ENCODE peak calls at places on chromosomes 11 and 22, in five cellular contexts. U is HCT116, B is upper lobe of left lung, C is K562, R is GM23338. D is an unnamed sample.

GRCh38 chr11:129937592-129938238 is 42.3 kb upstream of the NFRKB start:
- ATAC-seq in U (no peak), B (no peak), C (no peak), R (peak; percentile 36), D (no peak)

GRCh38 chr11:29119691-29120328 is 897.0 kb downstream of the KCNA4 start:
- ATAC-seq in U (no peak), B (peak; percentile 75), C (no peak), R (no peak), D (peak; percentile 69)

GRCh38 chr22:17191163-17191562 is 28.1 kb downstream of the ADA2 start:
- ATAC-seq in U (peak; percentile 27), B (no peak), C (no peak), R (no peak), D (no peak)

GRCh38 chr11:11444800-11445126 is 91.7 kb upstream of the CSNK2A3 start:
- ATAC-seq in U (no peak), B (no peak), C (no peak), R (no peak), D (no peak)

GRCh38 chr11:111360150-111361043 is 18.7 kb downstream of the POU2AF1 start:
- ATAC-seq in U (no peak), B (no peak), C (no peak), R (no peak), D (no peak)

GRCh38 chr11:47981667-47982404 is 1.5 kb downstream of the PTPRJ start:
- ATAC-seq in U (no peak), B (no peak), C (no peak), R (no peak), D (no peak)

GRCh38 chr11:7576671-7577225 is 62.9 kb downstream of the PPFIBP2 start:
- ATAC-seq in U (no peak), B (peak; percentile 4), C (no peak), R (no peak), D (peak; percentile 41)

GRCh38 chr11:115930886-115931537 is 426.8 kb upstream of the CADM1 start:
- ATAC-seq in U (no peak), B (peak; percentile 63), C (no peak), R (peak; percentile 37), D (no peak)

GRCh38 chr11:128800871-128801417 is 66.2 kb downstream of the KCNJ1 start:
- ATAC-seq in U (no peak), B (no peak), C (no peak), R (no peak), D (no peak)

GRCh38 chr11:96178014-96178745 is 164.8 kb downstream of the MAML2 start:
- ATAC-seq in U (no peak), B (no peak), C (no peak), R (no peak), D (no peak)

GRCh38 chr22:39365406-39365782 is 15.6 kb downstream of the SYNGR1 start:
- ATAC-seq in U (no peak), B (no peak), C (no peak), R (no peak), D (no peak)

GRCh38 chr11:32430586-32431357 is 4.6 kb downstream of the WT1 start:
- ATAC-seq in U (no peak), B (no peak), C (no peak), R (peak; percentile 11), D (no peak)

GRCh38 chr11:2315395-2316168 is 13.8 kb downstream of the TSPAN32 start:
- ATAC-seq in U (no peak), B (peak; percentile 7), C (no peak), R (no peak), D (peak; percentile 38)

GRCh38 chr22:39939830-39940229 is 20.4 kb upstream of the TMA7B start:
- ATAC-seq in U (no peak), B (no peak), C (no peak), R (no peak), D (no peak)

GRCh38 chr22:23036684-23037428 is 33.5 kb upstream of the GNAZ start:
- ATAC-seq in U (no peak), B (no peak), C (peak; percentile 18), R (no peak), D (no peak)

GRCh38 chr11:116887909-116888556 is 50.6 kb upstream of the APOA1 start:
- ATAC-seq in U (no peak), B (no peak), C (no peak), R (no peak), D (no peak)

GRCh38 chr22:17944205-17944725 is 80.1 kb downstream of the MICAL3 start:
- ATAC-seq in U (no peak), B (no peak), C (no peak), R (no peak), D (peak; percentile 50)

GRCh38 chr22:45077826-45078334 is 68.1 kb upstream of the PHF21B start:
- ATAC-seq in U (no peak), B (no peak), C (no peak), R (no peak), D (no peak)

GRCh38 chr11:110112457-110112856 is 19.3 kb downstream of the ZC3H12C start:
- ATAC-seq in U (no peak), B (no peak), C (peak; percentile 83), R (no peak), D (no peak)

GRCh38 chr22:48659393-48659792 is 1168.3 kb downstream of the BRD1 start:
- ATAC-seq in U (no peak), B (no peak), C (no peak), R (no peak), D (no peak)

GRCh38 chr11:46351606-46352005 is 4.3 kb downstream of the DGKZ start:
- ATAC-seq in U (no peak), B (no peak), C (no peak), R (no peak), D (no peak)

GRCh38 chr11:114171257-114172054 is 111.9 kb downstream of the ZBTB16 start:
- ATAC-seq in U (no peak), B (peak; percentile 62), C (no peak), R (no peak), D (peak; percentile 52)

GRCh38 chr11:123681007-123681406 is 26.6 kb upstream of the SCN3B start:
- ATAC-seq in U (no peak), B (no peak), C (no peak), R (no peak), D (no peak)

GRCh38 chr11:128904872-128905344 is 13.8 kb downstream of the KCNJ5 start:
- ATAC-seq in U (peak; percentile 59), B (peak; percentile 4), C (peak; percentile 32), R (peak; percentile 35), D (peak; percentile 31)

GRCh38 chr11:71301858-71302533 is 49.6 kb upstream of the SHANK2 start:
- ATAC-seq in U (no peak), B (no peak), C (no peak), R (peak; percentile 29), D (no peak)

GRCh38 chr11:44623716-44624491 is 58.4 kb downstream of the CD82 start:
- ATAC-seq in U (no peak), B (no peak), C (no peak), R (no peak), D (no peak)

GRCh38 chr11:107221743-107222142 is 203.5 kb upstream of the GUCY1A2 start:
- ATAC-seq in U (no peak), B (peak; percentile 70), C (no peak), R (no peak), D (no peak)

GRCh38 chr11:96464695-96465307 is 75.0 kb downstream of the JRKL start:
- ATAC-seq in U (peak; percentile 84), B (peak; percentile 76), C (peak; percentile 98), R (peak; percentile 85), D (peak; percentile 60)

GRCh38 chr11:27456140-27456801 is 16.3 kb downstream of the LGR4 start:
- ATAC-seq in U (no peak), B (no peak), C (no peak), R (no peak), D (no peak)

GRCh38 chr11:45852712-45853101 is 5.4 kb downstream of the CRY2 start:
- ATAC-seq in U (no peak), B (no peak), C (peak; percentile 66), R (peak; percentile 78), D (no peak)

GRCh38 chr22:20777420-20778177 is 3.7 kb downstream of the SERPIND1 start:
- ATAC-seq in U (peak; percentile 84), B (peak; percentile 56), C (peak; percentile 97), R (no peak), D (peak; percentile 83)

GRCh38 chr11:46896719-46897406 is 21.5 kb downstream of the LRP4 start:
- ATAC-seq in U (peak; percentile 84), B (no peak), C (peak; percentile 89), R (no peak), D (no peak)

GRCh38 chr11:7332451-7332850 is 80.7 kb downstream of the SYT9 start:
- ATAC-seq in U (no peak), B (no peak), C (no peak), R (no peak), D (no peak)

GRCh38 chr11:72685560-72686480 is 11.6 kb upstream of the PDE2A start:
- ATAC-seq in U (no peak), B (no peak), C (no peak), R (no peak), D (peak; percentile 53)

GRCh38 chr11:107708787-107709186 is 3.1 kb downstream of the SLN start:
- ATAC-seq in U (no peak), B (no peak), C (no peak), R (no peak), D (no peak)

GRCh38 chr11:119533462-119533861 is 110.5 kb upstream of the THY1 start:
- ATAC-seq in U (peak; percentile 7), B (no peak), C (peak; percentile 9), R (no peak), D (no peak)

GRCh38 chr22:28831140-28832072 is 31.0 kb upstream of the XBP1 start:
- ATAC-seq in U (no peak), B (no peak), C (no peak), R (no peak), D (no peak)

DNA sequence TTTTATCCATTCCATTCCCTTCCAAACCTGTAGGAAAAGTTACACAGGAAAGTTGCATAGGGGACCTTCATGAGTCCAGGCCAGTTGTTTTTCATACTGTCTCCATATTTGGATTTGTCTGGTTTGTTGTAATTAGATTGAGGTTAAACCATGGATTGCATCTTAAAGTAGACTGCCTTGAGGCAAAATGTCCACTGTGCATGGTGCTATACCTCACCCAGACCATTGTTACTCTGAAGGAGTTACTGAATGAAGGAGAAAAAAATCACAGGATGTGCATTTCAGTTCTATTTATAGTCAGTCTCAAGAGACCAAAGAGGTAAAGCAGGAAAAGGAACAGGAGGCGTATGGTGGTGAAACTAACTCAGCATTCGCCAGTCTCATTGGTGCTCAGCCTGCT is 29.6 kb upstream of the L3MBTL2 start:
- ATAC-seq in U (peak; percentile 13), B (no peak), C (no peak), R (no peak), D (no peak)
- H3K36me3 ChIP-seq in U (peaks cover 51% of the 10 kb centered on the region), B (peaks cover 100% of the 10 kb centered on the region), C (peaks cover 83% of the 10 kb centered on the region), R (peaks cover 61% of the 10 kb centered on the region), D (peaks cover 3% of the 10 kb centered on the region)

GRCh38 chr11:63999349-64000025 is 13.2 kb downstream of the OTUB1 start:
- ATAC-seq in U (peak; percentile 51), B (no peak), C (peak; percentile 86), R (peak; percentile 55), D (peak; percentile 42)
- TF ChIP-seq POLR2AphosphoS5 in U (no peak), B (no peak), C (no peak), R (peak; percentile 56), D (no peak)

DNA sequence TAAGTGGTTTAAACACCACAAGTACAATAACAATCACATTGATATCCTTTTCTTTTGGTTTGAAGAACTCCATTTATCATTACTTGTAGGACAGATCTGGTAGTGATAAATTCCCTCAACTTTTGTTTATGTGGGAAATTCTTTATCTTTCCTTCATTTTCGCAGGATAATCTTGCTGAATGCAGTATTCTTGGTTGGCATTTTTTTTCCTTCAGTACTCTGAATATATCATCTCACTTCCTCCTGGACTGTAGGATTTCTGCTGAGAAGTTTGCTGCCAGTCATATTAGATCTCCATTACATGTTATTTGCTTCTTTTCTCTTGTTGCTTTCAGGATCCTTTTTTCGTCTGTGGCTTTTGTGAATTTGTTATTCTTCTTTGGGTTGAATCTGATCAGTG is 179.0 kb upstream of the PLET1 start:
- ATAC-seq in U (no peak), B (no peak), C (no peak), R (no peak), D (no peak)
- H3K36me3 ChIP-seq in U (no peaks in the 10 kb centered on the region), B (no peaks in the 10 kb centered on the region), C (no peaks in the 10 kb centered on the region), R (no peaks in the 10 kb centered on the region), D (no peaks in the 10 kb centered on the region)

GRCh38 chr22:35253946-35254345 is 3.3 kb upstream of the HMGXB4 start:
- ATAC-seq in U (no peak), B (no peak), C (no peak), R (no peak), D (no peak)
- TF ChIP-seq POLR2AphosphoS5 in U (no peak), B (no peak), C (no peak), R (no peak), D (no peak)